ENCODE peak calls at places on chromosomes 1 and 21, in five cellular contexts. One of them, this sample, is unnamed.

GRCh38 chr1:48107516-48107915 is 110.3 kb upstream of the TRABD2B start:
- DNase-seq in left ventricle myocardium inferior: no peak
- DNase-seq in left lung: no peak
- DNase-seq in WTC11: no peak
- DNase-seq in progenitor cell of endocrine pancreas: no peak
- DNase-seq in this sample: no peak

GRCh38 chr1:194707074-194707473 is 1520.7 kb upstream of the B3GALT2 start:
- DNase-seq in left ventricle myocardium inferior: no peak
- DNase-seq in left lung: no peak
- DNase-seq in WTC11: no peak
- DNase-seq in progenitor cell of endocrine pancreas: no peak
- DNase-seq in this sample: no peak

GRCh38 chr1:17998889-17999288 is 108.7 kb upstream of the IGSF21 start:
- DNase-seq in left ventricle myocardium inferior: no peak
- DNase-seq in left lung: no peak
- DNase-seq in WTC11: no peak
- DNase-seq in progenitor cell of endocrine pancreas: no peak
- DNase-seq in this sample: no peak

GRCh38 chr1:12585536-12585935 is 32.5 kb downstream of the DHRS3 start:
- DNase-seq in left ventricle myocardium inferior: no peak
- DNase-seq in left lung: no peak
- DNase-seq in WTC11: no peak
- DNase-seq in progenitor cell of endocrine pancreas: no peak
- DNase-seq in this sample: no peak

GRCh38 chr1:78101514-78101913 is 55.7 kb downstream of the GIPC2 start:
- DNase-seq in left ventricle myocardium inferior: no peak
- DNase-seq in left lung: no peak
- DNase-seq in WTC11: no peak
- DNase-seq in progenitor cell of endocrine pancreas: no peak
- DNase-seq in this sample: no peak

GRCh38 chr1:41464886-41465285 is 19.6 kb downstream of the EDN2 start:
- DNase-seq in left ventricle myocardium inferior: no peak
- DNase-seq in left lung: no peak
- DNase-seq in WTC11: no peak
- DNase-seq in progenitor cell of endocrine pancreas: no peak
- DNase-seq in this sample: no peak

GRCh38 chr1:185838111-185838510 is 103.9 kb downstream of the HMCN1 start:
- DNase-seq in left ventricle myocardium inferior: no peak
- DNase-seq in left lung: no peak
- DNase-seq in WTC11: no peak
- DNase-seq in progenitor cell of endocrine pancreas: no peak
- DNase-seq in this sample: no peak

GRCh38 chr1:232283864-232284263 is 346.1 kb downstream of the SIPA1L2 start:
- DNase-seq in left ventricle myocardium inferior: no peak
- DNase-seq in left lung: no peak
- DNase-seq in WTC11: no peak
- DNase-seq in progenitor cell of endocrine pancreas: no peak
- DNase-seq in this sample: no peak

GRCh38 chr1:233252436-233252835 is 43.1 kb downstream of the PCNX2 start:
- DNase-seq in left ventricle myocardium inferior: no peak
- DNase-seq in left lung: no peak
- DNase-seq in WTC11: no peak
- DNase-seq in progenitor cell of endocrine pancreas: no peak
- DNase-seq in this sample: no peak

GRCh38 chr1:18091660-18092446 is 15.7 kb upstream of the IGSF21 start:
- DNase-seq in left ventricle myocardium inferior: no peak
- DNase-seq in left lung: no peak
- DNase-seq in WTC11: no peak
- DNase-seq in progenitor cell of endocrine pancreas: no peak
- DNase-seq in this sample: no peak

DNA sequence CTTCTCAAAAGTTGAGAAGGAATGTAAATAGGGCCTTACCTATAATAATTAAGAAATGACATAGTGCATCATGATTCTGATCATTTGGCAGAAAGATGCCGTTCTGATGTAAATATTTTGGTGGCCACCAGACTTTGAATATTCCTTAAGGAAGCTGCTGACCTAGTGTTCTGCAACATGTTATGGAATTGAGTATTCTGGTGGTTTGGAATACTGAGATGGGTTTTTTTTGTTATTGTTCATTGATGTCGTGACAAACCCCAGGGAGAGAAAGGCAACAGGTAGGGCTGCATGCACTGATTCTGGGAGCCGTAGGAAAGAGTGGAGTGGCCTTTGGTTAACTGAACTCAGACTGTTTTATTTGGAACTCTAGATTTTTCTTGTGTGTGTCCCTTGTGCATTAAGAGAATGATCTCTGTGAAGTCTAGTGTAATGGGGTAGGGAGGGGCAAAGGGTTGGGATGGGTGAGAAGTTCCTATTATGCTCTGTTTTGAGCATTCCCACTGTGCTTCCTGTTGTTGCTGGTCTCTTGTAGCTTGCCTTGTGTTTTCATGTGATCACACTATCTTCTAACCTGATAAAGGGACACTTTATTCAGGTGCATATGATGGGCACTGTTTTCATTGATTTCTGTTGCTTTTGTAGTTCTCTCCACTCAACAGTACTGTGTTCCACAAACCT is 25.0 kb downstream of the ZBTB8B start:
- DNase-seq in left ventricle myocardium inferior: no peak
- DNase-seq in left lung: no peak
- DNase-seq in WTC11: no peak
- DNase-seq in progenitor cell of endocrine pancreas: no peak
- DNase-seq in this sample: no peak
- TF ChIP-seq CTCF in left ventricle myocardium inferior: no peak
- TF ChIP-seq CTCF in left lung: no peak
- TF ChIP-seq CTCF in WTC11: no peak
- TF ChIP-seq CTCF in progenitor cell of endocrine pancreas: no peak
- TF ChIP-seq CTCF in this sample: no peak

DNA sequence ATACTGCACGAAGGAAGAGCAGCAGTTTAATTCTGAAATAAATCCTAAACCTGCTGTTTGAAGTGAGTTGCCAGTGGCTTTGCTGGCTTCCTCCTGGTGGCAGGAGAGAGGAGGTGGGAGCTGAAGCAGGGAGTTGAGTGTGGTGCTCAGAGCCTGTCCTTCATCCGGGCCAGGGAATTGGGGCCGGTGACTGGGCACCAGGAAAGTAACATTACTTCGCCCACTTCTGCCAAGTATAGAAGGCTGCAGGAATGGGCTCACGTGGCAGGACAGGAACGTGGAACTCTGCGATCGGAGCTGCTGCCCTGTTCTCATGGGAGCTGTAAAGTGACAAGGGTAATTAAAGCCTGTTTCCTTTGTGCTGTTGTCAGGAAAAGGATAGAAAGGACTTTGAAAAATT is 8.7 kb downstream of the TOR3A start:
- DNase-seq in left ventricle myocardium inferior: no peak
- DNase-seq in left lung: no peak
- DNase-seq in WTC11: no peak
- DNase-seq in progenitor cell of endocrine pancreas: no peak
- DNase-seq in this sample: no peak
- TF ChIP-seq CTCF in left ventricle myocardium inferior: peak; percentile 47
- TF ChIP-seq CTCF in left lung: no peak
- TF ChIP-seq CTCF in WTC11: no peak
- TF ChIP-seq CTCF in progenitor cell of endocrine pancreas: peak; percentile 27
- TF ChIP-seq CTCF in this sample: peak; percentile 13

DNA sequence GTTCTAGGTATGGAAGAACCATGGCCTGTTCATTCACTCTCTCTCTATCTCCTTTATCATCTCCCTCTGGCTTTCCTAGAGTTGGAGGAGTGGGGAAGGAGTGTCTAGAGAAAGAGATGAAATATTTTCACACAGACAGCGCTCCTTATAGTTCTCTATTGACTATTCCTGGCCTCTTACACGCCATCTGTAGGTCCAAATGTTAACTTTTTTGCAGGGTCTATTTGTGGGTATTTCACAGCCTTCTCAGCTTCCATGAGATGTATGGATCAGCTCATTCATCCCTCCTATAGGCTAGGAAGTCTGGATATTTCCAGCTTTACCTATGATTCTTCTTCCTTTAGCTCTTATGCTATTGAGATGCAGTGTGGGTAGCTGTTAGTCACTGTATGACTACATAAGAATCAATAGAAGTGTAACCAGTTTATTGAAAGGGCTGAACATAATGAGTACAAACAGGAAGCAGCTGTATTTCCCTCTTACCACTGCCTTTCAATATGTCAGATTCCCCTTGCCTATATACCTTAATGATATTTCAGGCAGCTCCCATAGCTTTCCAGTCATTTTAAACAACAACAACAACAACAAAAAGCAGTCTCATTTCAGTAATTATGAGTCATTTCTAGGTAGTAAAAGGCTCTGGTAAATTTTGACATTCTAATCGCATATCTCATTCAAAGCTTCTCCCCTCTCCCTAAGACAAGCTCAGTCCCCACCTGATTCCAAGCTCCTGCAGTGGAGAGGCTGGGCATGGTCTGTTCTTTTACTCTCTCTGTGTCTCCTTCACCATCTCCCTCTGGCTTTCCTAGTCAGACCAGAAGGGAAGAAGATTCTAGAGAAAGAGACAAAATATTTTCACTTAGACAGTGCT is 149.5 kb downstream of the TTLL7 start:
- DNase-seq in left ventricle myocardium inferior: no peak
- DNase-seq in left lung: no peak
- DNase-seq in WTC11: no peak
- DNase-seq in progenitor cell of endocrine pancreas: no peak
- DNase-seq in this sample: no peak
- TF ChIP-seq CTCF in left ventricle myocardium inferior: no peak
- TF ChIP-seq CTCF in left lung: no peak
- TF ChIP-seq CTCF in WTC11: no peak
- TF ChIP-seq CTCF in progenitor cell of endocrine pancreas: no peak
- TF ChIP-seq CTCF in this sample: no peak

GRCh38 chr21:45486443-45487160 is 55.6 kb downstream of the SLC19A1 start:
- DNase-seq in left ventricle myocardium inferior: no peak
- DNase-seq in left lung: peak; percentile 58
- DNase-seq in WTC11: no peak
- DNase-seq in progenitor cell of endocrine pancreas: no peak
- DNase-seq in this sample: no peak

GRCh38 chr21:45485686-45486442 is 56.4 kb downstream of the SLC19A1 start:
- DNase-seq in left ventricle myocardium inferior: no peak
- DNase-seq in left lung: peak; percentile 74
- DNase-seq in WTC11: no peak
- DNase-seq in progenitor cell of endocrine pancreas: no peak
- DNase-seq in this sample: no peak

GRCh38 chr21:45488839-45489479 is 53.3 kb downstream of the SLC19A1 start:
- DNase-seq in left ventricle myocardium inferior: no peak
- DNase-seq in left lung: no peak
- DNase-seq in WTC11: peak; percentile 51
- DNase-seq in progenitor cell of endocrine pancreas: no peak
- DNase-seq in this sample: no peak

GRCh38 chr21:45487891-45488600 is 54.2 kb downstream of the SLC19A1 start:
- DNase-seq in left ventricle myocardium inferior: no peak
- DNase-seq in left lung: no peak
- DNase-seq in WTC11: no peak
- DNase-seq in progenitor cell of endocrine pancreas: no peak
- DNase-seq in this sample: no peak

GRCh38 chr21:45487161-45487806 is 55.0 kb downstream of the SLC19A1 start:
- DNase-seq in left ventricle myocardium inferior: no peak
- DNase-seq in left lung: peak; percentile 71
- DNase-seq in WTC11: no peak
- DNase-seq in progenitor cell of endocrine pancreas: no peak
- DNase-seq in this sample: no peak
- TF ChIP-seq CTCF in left ventricle myocardium inferior: no peak
- TF ChIP-seq CTCF in left lung: no peak
- TF ChIP-seq CTCF in WTC11: no peak
- TF ChIP-seq CTCF in progenitor cell of endocrine pancreas: no peak
- TF ChIP-seq CTCF in this sample: no peak

GRCh38 chr1:27616441-27616840 is 12.5 kb upstream of the AHDC1 start:
- DNase-seq in left ventricle myocardium inferior: no peak
- DNase-seq in left lung: peak; percentile 31
- DNase-seq in WTC11: no peak
- DNase-seq in progenitor cell of endocrine pancreas: no peak
- DNase-seq in this sample: no peak
- TF ChIP-seq CTCF in left ventricle myocardium inferior: peak; percentile 10
- TF ChIP-seq CTCF in left lung: no peak
- TF ChIP-seq CTCF in WTC11: no peak
- TF ChIP-seq CTCF in progenitor cell of endocrine pancreas: no peak
- TF ChIP-seq CTCF in this sample: peak; percentile 17

This sample was measured in osteocyte.